ENCODE peak calls at places on chromosomes 13 and 19, in four cellular contexts. I is neural progenitor cell, M is aorta, H is fibroblast of lung. E is an unnamed sample. For H3K27me3, the result is how much of the 10 kb centered on the place peaks cover.

GRCh38 chr19:39839678-39840327 is 5.8 kb upstream of the DYRK1B start:
- DNase-seq in I (no peak), M (no peak), H (no peak), E (no peak)

GRCh38 chr13:48653074-48654054 is at the start of gene CYSLTR2:
- DNase-seq in I (peak), M (no peak), H (peak), E (no peak)

GRCh38 chr13:24670927-24671326 is 9.3 kb upstream of the ATP12A start:
- DNase-seq in I (peak), M (no peak), H (no peak), E (peak)

GRCh38 chr19:41546386-41546789 is 29.6 kb upstream of the CEACAM21 start:
- DNase-seq in I (no peak), M (peak), H (no peak), E (no peak)

GRCh38 chr19:55426042-55426441 is 17.1 kb downstream of the SHISA7 start:
- DNase-seq in I (no peak), M (no peak), H (no peak), E (no peak)

GRCh38 chr13:114120486-114121430 is 11.7 kb downstream of the RASA3 start:
- DNase-seq in I (no peak), M (no peak), H (no peak), E (no peak)

GRCh38 chr19:40129425-40129824 is 38.7 kb upstream of the ZNF780A start:
- DNase-seq in I (no peak), M (no peak), H (no peak), E (no peak)

GRCh38 chr19:45400192-45400591 is 4.7 kb downstream of the PPP1R13L start:
- DNase-seq in I (no peak), M (no peak), H (no peak), E (peak)

GRCh38 chr13:31018511-31018910 is 86.1 kb downstream of the TEX26 start:
- DNase-seq in I (no peak), M (no peak), H (no peak), E (no peak)

GRCh38 chr13:107301724-107302374 is 733.9 kb upstream of the ARGLU1 start:
- DNase-seq in I (peak), M (no peak), H (peak), E (peak)

GRCh38 chr19:14088634-14089411 is 1.7 kb downstream of the SAMD1 start:
- DNase-seq in I (no peak), M (no peak), H (no peak), E (peak)

GRCh38 chr13:90979059-90979458 is 368.4 kb upstream of the MIR17HG start:
- DNase-seq in I (no peak), M (no peak), H (peak), E (no peak)

GRCh38 chr19:51739466-51740213 is 12.0 kb downstream of the FPR1 start:
- DNase-seq in I (no peak), M (no peak), H (no peak), E (no peak)

GRCh38 chr19:843180-843835 is 2.5 kb downstream of the PRTN3 start:
- DNase-seq in I (peak), M (no peak), H (no peak), E (peak)

GRCh38 chr13:94666065-94666464 is 46.3 kb downstream of the SOX21 start:
- DNase-seq in I (no peak), M (no peak), H (no peak), E (no peak)

GRCh38 chr19:45922281-45922680 is 7.7 kb upstream of the NANOS2 start:
- DNase-seq in I (peak), M (no peak), H (no peak), E (peak)

GRCh38 chr13:85565652-85566051 is 233.6 kb downstream of the SLITRK6 start:
- DNase-seq in I (no peak), M (no peak), H (no peak), E (no peak)

GRCh38 chr19:21824679-21825078 is 11.3 kb downstream of the ZNF43 start:
- DNase-seq in I (no peak), M (no peak), H (peak), E (no peak)

GRCh38 chr19:19185853-19186728 is 5.9 kb downstream of the BORCS8 start:
- DNase-seq in I (peak), M (no peak), H (peak), E (peak)

GRCh38 chr19:18792661-18793060 is 1.6 kb upstream of the COMP start:
- DNase-seq in I (no peak), M (no peak), H (no peak), E (no peak)

GRCh38 chr13:49253997-49254396 is 6.3 kb downstream of the CDADC1 start:
- DNase-seq in I (no peak), M (no peak), H (no peak), E (no peak)

GRCh38 chr19:32682317-32682716 is 6.7 kb downstream of the RGS9BP start:
- DNase-seq in I (no peak), M (no peak), H (no peak), E (no peak)

GRCh38 chr19:53308339-53308811 is 25.2 kb upstream of the ZNF845 start:
- DNase-seq in I (peak), M (no peak), H (peak), E (peak)

GRCh38 chr19:48501446-48501960 is 10.1 kb downstream of the LMTK3 start:
- DNase-seq in I (peak), M (peak), H (no peak), E (peak)

GRCh38 chr13:43933378-43933777 is 53.7 kb downstream of the LACC1 start:
- DNase-seq in I (no peak), M (no peak), H (no peak), E (no peak)

GRCh38 chr13:33092422-33092987 is 76.3 kb downstream of the KL start:
- DNase-seq in I (no peak), M (no peak), H (no peak), E (no peak)

GRCh38 chr19:47045867-47046470 is 2.5 kb downstream of the TMEM160 start:
- DNase-seq in I (no peak), M (no peak), H (no peak), E (no peak)

GRCh38 chr13:34416833-34417425 is 525.1 kb upstream of the NBEA start:
- DNase-seq in I (no peak), M (peak), H (peak), E (no peak)

GRCh38 chr19:46031781-46032596 is 8.8 kb downstream of the IGFL4 start:
- DNase-seq in I (no peak), M (no peak), H (no peak), E (no peak)

GRCh38 chr13:20980420-20980819 is 77.9 kb upstream of the XPO4 start:
- DNase-seq in I (no peak), M (no peak), H (no peak), E (no peak)

DNA sequence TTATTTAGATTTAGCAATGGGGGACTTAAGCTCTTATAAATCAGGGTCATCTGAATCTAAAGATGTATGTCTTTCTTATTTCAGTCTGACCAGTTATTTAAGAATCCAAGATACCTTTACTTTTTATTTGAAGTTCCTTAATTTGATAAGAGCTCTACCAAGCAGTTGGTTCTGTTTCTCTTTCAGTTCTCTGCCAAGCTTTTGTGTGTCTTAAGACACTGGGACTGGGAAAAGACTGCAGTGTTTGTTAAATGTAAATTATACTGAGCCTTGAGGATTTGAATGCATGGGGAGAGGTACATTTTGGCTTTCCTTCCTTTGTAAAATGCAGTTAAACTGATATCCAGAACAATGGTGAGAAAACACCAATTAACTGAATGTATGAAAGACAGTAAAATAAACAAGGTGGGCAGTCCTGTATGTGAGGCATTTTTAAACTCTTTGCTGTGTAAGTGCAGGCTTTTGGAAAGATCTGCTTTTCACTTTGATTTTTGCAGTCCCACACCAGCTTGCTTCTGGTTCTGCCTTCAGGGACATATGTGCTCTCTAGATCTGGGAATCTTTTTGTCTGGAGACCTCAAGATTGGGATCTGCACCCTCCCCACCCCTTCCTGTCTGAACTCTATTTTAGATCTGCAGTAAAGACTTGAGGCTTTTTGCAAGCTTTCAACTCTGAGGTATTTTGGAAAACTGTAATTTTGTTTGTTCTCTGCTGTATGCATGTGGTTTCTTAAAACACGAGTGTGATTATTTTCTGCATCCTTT is 77.6 kb downstream of the LRCH1 start:
- DNase-seq in I (peak), M (no peak), H (no peak), E (no peak)
- H3K4me3 ChIP-seq in I (no peak), M (no peak), H (no peak), E (no peak)

GRCh38 chr19:2189880-2190279 is 26.1 kb downstream of the DOT1L start:
- DNase-seq in I (no peak), M (no peak), H (no peak), E (no peak)
- H3K27me3 ChIP-seq in I (under half), M (under half), H (under half), E (under half)

DNA sequence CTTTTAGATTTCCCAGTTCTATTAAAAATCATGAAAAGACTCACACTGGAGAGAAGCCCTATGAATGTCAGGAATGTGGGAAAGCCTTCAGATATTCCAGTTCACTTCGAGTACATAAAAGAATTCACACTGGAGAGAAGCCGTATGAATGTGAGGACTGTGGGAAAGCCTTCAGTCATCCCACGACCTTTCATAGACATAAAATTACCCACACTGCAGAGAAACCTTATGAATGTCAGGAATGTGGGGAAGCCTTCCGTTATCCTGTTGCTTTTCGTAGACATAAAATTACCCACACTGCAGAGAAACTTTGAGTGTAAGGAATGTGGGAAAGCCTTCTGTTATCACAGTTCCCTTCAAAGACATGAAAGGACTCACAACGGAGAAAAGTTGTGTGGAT is 55.2 kb downstream of the ZNF627 start:
- DNase-seq in I (no peak), M (no peak), H (no peak), E (no peak)
- H3K4me3 ChIP-seq in I (no peak), M (no peak), H (no peak), E (no peak)

DNA sequence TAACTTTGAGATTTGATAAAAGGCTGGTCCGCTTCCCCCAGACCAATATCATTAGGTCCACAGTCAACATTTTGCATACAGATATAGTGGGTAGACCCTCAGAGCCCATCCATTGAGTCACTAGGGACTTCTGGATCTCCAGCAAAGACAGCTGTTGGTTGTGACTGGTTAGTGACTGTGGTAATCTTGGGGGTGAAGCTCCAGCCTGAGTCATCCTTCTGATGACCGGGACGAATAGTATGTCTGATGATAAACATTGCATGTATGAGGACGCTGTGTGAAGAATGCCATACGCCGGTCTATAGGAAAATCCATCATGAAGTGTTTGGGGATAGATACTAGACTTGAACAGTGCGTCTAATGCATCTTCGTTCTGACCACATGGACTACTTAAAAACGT is 307.0 kb downstream of the UQCRFS1 start:
- DNase-seq in I (no peak), M (no peak), H (peak), E (no peak)
- H3K27me3 ChIP-seq in I (under half), M (under half), H (under half), E (under half)

DNA sequence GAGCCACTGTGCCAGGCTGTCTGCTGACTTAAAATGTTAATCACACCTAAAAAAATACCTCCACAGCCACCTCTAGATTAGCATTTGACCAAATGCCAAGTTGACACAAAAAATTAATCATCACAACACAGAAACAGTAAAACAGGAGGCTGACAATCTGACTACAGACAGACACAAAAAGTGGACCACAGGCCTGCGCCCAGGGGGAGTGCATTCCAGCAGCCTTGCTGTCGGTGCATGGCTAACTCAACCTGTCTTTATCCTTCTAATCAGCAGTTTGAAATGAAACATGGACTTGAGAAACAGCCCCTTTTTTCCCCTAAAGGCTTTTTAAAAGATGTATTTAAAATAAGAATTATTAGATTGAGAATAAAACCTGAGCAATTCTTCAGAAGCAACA is 34.0 kb downstream of the RASL11A start:
- DNase-seq in I (no peak), M (no peak), H (no peak), E (no peak)
- H3K4me3 ChIP-seq in I (no peak), M (no peak), H (no peak), E (no peak)

DNA sequence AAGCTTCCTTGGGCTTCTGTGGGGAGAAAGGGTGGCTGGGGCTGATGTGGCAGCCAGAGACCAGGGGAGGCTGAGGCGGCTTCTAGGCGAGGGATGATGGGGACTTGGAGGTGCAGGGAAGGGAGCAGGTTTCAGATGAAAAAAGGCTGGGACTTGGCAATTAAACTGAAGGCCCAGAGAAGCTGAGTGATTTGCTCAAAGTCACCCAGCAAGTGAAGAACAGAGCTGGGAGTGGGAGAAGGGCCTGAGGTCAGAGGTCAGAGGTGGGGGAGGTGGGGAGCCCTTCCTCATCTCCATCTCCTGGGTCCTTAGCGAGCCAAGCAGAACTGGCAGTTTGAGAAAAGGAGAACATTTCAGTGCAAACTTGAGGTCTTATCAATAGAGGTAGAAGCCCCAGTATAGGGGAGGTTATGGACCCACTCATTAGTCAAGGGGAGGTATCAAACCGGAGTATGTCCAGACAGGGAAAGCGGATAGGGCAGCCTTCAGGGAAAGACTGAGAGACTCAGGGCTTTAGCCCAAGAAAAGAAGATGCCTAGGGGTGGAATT is 49.6 kb upstream of the NFIC start:
- DNase-seq in I (no peak), M (no peak), H (no peak), E (peak)
- H3K27me3 ChIP-seq in I (under half), M (under half), H (under half), E (under half)

GRCh38 chr13:112586334-112586733 is 1.6 kb downstream of the TUBGCP3 start:
- DNase-seq in I (no peak), M (no peak), H (no peak), E (no peak)
- H3K4me3 ChIP-seq in I (peak), M (no peak), H (no peak), E (no peak)